ENCODE peak calls at places on chromosomes 1 and 21, in six cellular contexts. K, Q, R, G, A and W are unnamed samples. For H3K4me1, the result is how much of the 10 kb centered on the place peaks cover.

GRCh38 chr1:244545511-244545910 is 84.4 kb downstream of the CATSPERE start:
- DNase-seq in K (no peak), A (no peak), Q (no peak), R (no peak), G (no peak), W (no peak)

GRCh38 chr1:217214551-217214950 is 416.3 kb downstream of the GPATCH2 start:
- DNase-seq in Q (no peak), A (no peak), R (no peak), G (no peak), K (no peak), W (no peak)

GRCh38 chr1:224067621-224068457 is 46.1 kb upstream of the FBXO28 start:
- DNase-seq in A (no peak), K (no peak), G (no peak), Q (no peak), R (no peak), W (no peak)

GRCh38 chr1:116031299-116031698 is 55.0 kb downstream of the SLC22A15 start:
- DNase-seq in G (no peak), Q (no peak), K (no peak), R (no peak), A (no peak), W (no peak)

GRCh38 chr21:38349111-38349746 is 92.4 kb downstream of the KCNJ15 start:
- DNase-seq in G (no peak), A (no peak), R (no peak), K (no peak), Q (no peak), W (no peak)

GRCh38 chr21:42336065-42336464 is 14.7 kb downstream of the TFF2 start:
- DNase-seq in A (no peak), G (peak), Q (no peak), K (no peak), R (peak), W (no peak)

GRCh38 chr1:157105988-157106812 is 6.6 kb upstream of the ETV3L start:
- DNase-seq in K (peak), A (peak), Q (peak), G (no peak), R (no peak), W (no peak)

GRCh38 chr1:226061793-226062557 is 541 bp upstream of the H3-3A start:
- DNase-seq in K (peak), Q (peak), A (peak), G (peak), R (peak), W (peak)

GRCh38 chr21:41783476-41784150 is 16.8 kb upstream of the RIPK4 start:
- DNase-seq in G (no peak), R (no peak), A (peak), Q (peak), K (no peak), W (peak)

GRCh38 chr1:14095001-14095400 is 395.0 kb downstream of the PRDM2 start:
- DNase-seq in K (no peak), R (peak), G (peak), A (no peak), Q (peak), W (no peak)

GRCh38 chr1:204384636-204385354 is 25.1 kb upstream of the PLEKHA6 start:
- DNase-seq in R (no peak), K (peak), A (peak), G (no peak), Q (no peak), W (no peak)

GRCh38 chr1:205353612-205354011 is 3.1 kb downstream of the KLHDC8A start:
- DNase-seq in R (no peak), K (no peak), A (no peak), Q (no peak), G (no peak), W (no peak)

GRCh38 chr1:212518188-212518951 is 85.7 kb downstream of the NENF start:
- DNase-seq in A (peak), Q (peak), R (no peak), G (no peak), K (peak), W (no peak)

GRCh38 chr1:150420560-150421265 is 56.8 kb downstream of the RPRD2 start:
- DNase-seq in R (no peak), G (no peak), K (no peak), Q (no peak), A (no peak), W (no peak)

GRCh38 chr1:84603223-84603622 is 29.0 kb upstream of the CTBS start:
- DNase-seq in Q (no peak), K (no peak), G (no peak), R (peak), A (no peak), W (no peak)

GRCh38 chr1:100810360-100810759 is 84.3 kb downstream of the EXTL2 start:
- DNase-seq in R (no peak), K (no peak), Q (no peak), A (no peak), G (no peak), W (no peak)

GRCh38 chr1:177476706-177477105 is 305.9 kb downstream of the BRINP2 start:
- DNase-seq in G (no peak), R (no peak), Q (no peak), A (no peak), K (no peak), W (no peak)

GRCh38 chr1:205633421-205633976 is 1.7 kb upstream of the ELK4 start:
- DNase-seq in K (no peak), R (no peak), Q (no peak), G (no peak), A (no peak), W (no peak)

GRCh38 chr1:212683357-212683722 is 16.3 kb downstream of the BATF3 start:
- DNase-seq in K (no peak), G (no peak), R (no peak), Q (no peak), A (no peak), W (no peak)

GRCh38 chr1:102120910-102121309 is 124.2 kb upstream of the OLFM3 start:
- DNase-seq in G (no peak), K (no peak), Q (no peak), R (no peak), A (no peak), W (no peak)

GRCh38 chr1:246187834-246188372 is 319.2 kb downstream of the SMYD3 start:
- DNase-seq in K (no peak), A (no peak), G (no peak), Q (no peak), R (no peak), W (no peak)

GRCh38 chr21:46064870-46065214 is 33.1 kb upstream of the COL6A2 start:
- DNase-seq in R (no peak), A (no peak), K (no peak), Q (no peak), G (no peak), W (no peak)

GRCh38 chr21:39454949-39455668 is 3.3 kb downstream of the SH3BGR start:
- DNase-seq in R (no peak), G (no peak), Q (no peak), K (peak), A (no peak), W (no peak)

GRCh38 chr21:39452965-39453332 is 1.2 kb downstream of the SH3BGR start:
- DNase-seq in K (no peak), Q (no peak), A (no peak), R (no peak), G (no peak), W (no peak)

GRCh38 chr21:39453571-39454179 is 1.9 kb downstream of the SH3BGR start:
- DNase-seq in Q (no peak), K (no peak), G (no peak), R (no peak), A (no peak), W (no peak)

GRCh38 chr21:39451332-39452206 is at the start of gene SH3BGR:
- DNase-seq in G (peak), K (peak), R (no peak), A (no peak), Q (no peak), W (no peak)

DNA sequence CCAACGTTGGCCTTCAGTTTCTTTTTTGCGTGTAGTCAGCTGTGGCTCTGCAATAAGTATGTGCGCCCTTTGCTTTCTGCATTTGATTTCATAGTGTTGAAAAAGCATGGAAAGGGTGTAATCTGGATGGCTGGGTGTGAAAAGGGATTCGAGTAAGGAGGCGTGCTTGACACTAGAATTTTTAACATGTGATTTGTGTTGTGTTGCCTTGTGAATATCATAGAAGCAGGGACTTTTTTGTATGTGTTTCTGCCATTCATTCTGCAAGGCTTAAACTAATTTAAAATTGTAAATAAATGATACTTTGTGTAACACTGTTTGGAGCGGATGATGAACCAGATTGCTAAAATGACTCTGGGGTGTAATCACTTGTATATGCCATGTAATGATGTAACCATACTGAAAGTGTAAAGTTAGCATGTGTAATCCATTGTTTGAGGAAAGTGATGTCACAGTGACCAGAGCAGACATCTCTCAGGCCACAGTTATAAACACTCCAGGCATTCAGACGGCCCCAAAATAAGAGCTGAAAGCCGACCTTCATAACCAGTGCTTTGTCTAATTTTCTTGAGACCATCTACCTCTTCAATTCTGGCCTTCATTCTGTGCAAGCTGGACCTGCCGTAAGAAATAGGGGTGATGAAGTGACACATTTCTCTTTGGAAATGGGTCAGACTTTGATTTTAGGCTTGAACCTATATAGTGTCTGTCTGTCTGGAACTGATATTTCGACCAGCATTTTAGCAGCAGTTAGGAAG is 616 bp downstream of the SH3BGR start:
- DNase-seq in R (no peak), Q (no peak), K (no peak), G (no peak), A (no peak), W (no peak)
- H3K4me1 ChIP-seq in R (under half), Q (under half), K (under half), G (under half), A (under half), W (under half)

GRCh38 chr1:9908846-9909221 is 1.2 kb downstream of the CTNNBIP1 start:
- DNase-seq in A (no peak), G (no peak), K (no peak), Q (peak), R (no peak), W (no peak)

GRCh38 chr1:9907441-9907840 is 2.6 kb downstream of the CTNNBIP1 start:
- DNase-seq in R (no peak), A (no peak), G (no peak), K (no peak), Q (no peak), W (no peak)

GRCh38 chr1:9910080-9910424 is at the start of gene CTNNBIP1:
- DNase-seq in Q (no peak), A (no peak), R (no peak), K (no peak), G (no peak), W (no peak)

GRCh38 chr1:9910425-9911178 is 533 bp upstream of the CTNNBIP1 start:
- DNase-seq in K (peak), Q (peak), A (peak), R (peak), G (peak), W (peak)

GRCh38 chr1:9909222-9910046 is 635 bp downstream of the CTNNBIP1 start:
- DNase-seq in A (peak), Q (peak), K (no peak), R (no peak), G (peak), W (peak)
- H3K4me1 ChIP-seq in A (under half), Q (under half), K (under half), R (under half), G (under half), W (under half)

GRCh38 chr1:89836252-89836996 is 15.6 kb downstream of the LRRC8D start:
- DNase-seq in R (no peak), K (no peak), G (no peak), Q (no peak), A (no peak), W (no peak)
- H3K4me1 ChIP-seq in R (under half), K (under half), G (half or more), Q (under half), A (half or more), W (half or more)

DNA sequence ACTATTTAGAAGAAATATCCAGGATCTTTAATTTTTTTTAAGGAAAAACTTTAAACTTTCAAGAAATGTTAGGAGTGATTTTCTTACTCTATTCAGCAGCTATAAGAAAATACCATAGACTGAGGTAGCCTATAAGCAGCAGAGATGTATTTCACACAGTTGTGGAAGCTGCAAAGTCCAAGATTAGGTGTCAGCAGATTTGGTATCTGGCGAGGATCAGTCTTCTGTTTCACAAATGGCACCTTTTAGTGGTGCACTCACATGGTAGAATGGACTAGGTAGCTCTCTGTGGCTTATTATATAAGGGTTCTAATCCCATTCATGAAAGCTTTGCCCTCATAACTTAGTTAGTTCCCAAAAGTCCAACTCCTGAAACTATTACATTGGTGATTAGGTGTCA is 207.4 kb downstream of the NCAM2 start:
- DNase-seq in A (no peak), Q (no peak), K (no peak), R (no peak), G (no peak), W (no peak)
- H3K4me1 ChIP-seq in A (under half), Q (under half), K (under half), R (under half), G (under half), W (under half)